ENCODE peak calls at places on chromosomes 7 and 10, in four cellular contexts. R is fibroblast of villous mesenchyme, C is GM10248, D is cardiac fibroblast. Y is an unnamed sample.

GRCh38 chr10:128337860-128338378 is 211.7 kb upstream of the MKI67 start:
- DNase-seq in R (no peak), C (no peak), D (no peak), Y (no peak)

GRCh38 chr10:71285180-71285545 is 33.9 kb upstream of the SLC29A3 start:
- DNase-seq in R (peak; percentile 37), C (peak; percentile 78), D (peak; percentile 42), Y (peak; percentile 84)

GRCh38 chr7:43592321-43592720 is 9.4 kb downstream of the STK17A start:
- DNase-seq in R (no peak), C (no peak), D (peak; percentile 30), Y (no peak)

GRCh38 chr10:11881477-11882417 is 58.6 kb downstream of the PROSER2 start:
- DNase-seq in R (no peak), C (no peak), D (peak; percentile 52), Y (no peak)

GRCh38 chr7:52584041-52584440 is 451.4 kb upstream of the POM121L12 start:
- DNase-seq in R (no peak), C (no peak), D (no peak), Y (no peak)

GRCh38 chr7:10706875-10707493 is 266.7 kb upstream of the PHF14 start:
- DNase-seq in R (no peak), C (peak; percentile 34), D (no peak), Y (peak; percentile 25)

GRCh38 chr7:100559127-100559526 is 14.6 kb downstream of the SAP25 start:
- DNase-seq in R (no peak), C (no peak), D (no peak), Y (no peak)

GRCh38 chr7:155941688-155942087 is 129.4 kb upstream of the SHH start:
- DNase-seq in R (no peak), C (no peak), D (no peak), Y (no peak)

GRCh38 chr7:52504546-52504945 is 530.9 kb upstream of the POM121L12 start:
- DNase-seq in R (no peak), C (no peak), D (no peak), Y (no peak)

GRCh38 chr10:60414877-60415585 is 25.4 kb upstream of the ANK3 start:
- DNase-seq in R (peak; percentile 72), C (no peak), D (peak; percentile 88), Y (no peak)

GRCh38 chr7:6407434-6407833 is 40.3 kb downstream of the DAGLB start:
- DNase-seq in R (no peak), C (no peak), D (no peak), Y (no peak)

DNA sequence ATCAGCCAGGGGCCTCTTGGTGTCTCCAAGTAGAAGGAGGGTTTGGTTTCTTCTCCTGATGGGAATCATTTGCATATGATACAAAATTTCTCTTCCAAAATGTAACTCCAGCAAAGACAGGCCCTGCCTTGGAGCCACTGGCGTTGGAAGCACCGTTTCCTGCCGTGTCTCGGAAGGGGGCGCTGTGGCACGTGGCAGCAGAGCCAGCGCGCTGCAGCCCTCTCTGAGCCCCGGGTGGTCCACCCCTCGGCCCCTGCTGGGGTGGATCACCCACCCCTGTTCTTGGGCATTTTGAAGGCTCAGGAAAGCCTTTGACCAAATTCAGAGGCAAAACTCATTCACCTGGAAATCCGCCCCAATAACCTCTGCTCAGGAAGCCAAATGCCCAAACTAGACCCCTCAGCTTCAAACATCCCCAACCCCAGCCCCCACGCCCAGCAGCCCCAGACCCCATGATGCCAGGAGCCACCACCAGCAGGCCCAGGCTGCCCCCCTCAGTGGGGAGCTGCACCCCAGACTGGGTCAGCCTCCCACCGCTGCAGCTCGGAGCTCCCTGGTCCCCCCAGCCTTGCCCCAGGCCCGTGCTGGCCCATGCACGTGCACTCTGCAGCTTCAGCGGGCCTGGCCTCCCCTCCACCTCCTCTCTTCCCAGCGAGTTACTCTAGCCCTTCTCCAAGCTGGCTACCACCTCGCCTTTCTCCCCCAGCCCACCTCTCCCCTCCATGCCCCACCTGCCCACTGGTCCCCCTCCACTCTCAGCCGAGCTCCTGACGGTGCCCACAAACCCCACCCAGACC is 29.5 kb upstream of the ELFN1 start:
- DNase-seq in R (no peak), C (no peak), D (no peak), Y (no peak)
- TF ChIP-seq CTCF in R (no peak), C (no peak), D (peak; percentile 9), Y (no peak)

GRCh38 chr7:151341357-151342101 is at the start of gene NUB1:
- DNase-seq in R (peak; percentile 89), C (peak; percentile 90), D (peak; percentile 86), Y (peak; percentile 91)
- TF ChIP-seq CTCF in R (no peak), C (no peak), D (no peak), Y (no peak)

GRCh38 chr7:142528608-142529408 is 220.5 kb upstream of the PRSS1 start:
- DNase-seq in R (no peak), C (no peak), D (no peak), Y (no peak)
- TF ChIP-seq CTCF in R (peak; percentile 12), C (no peak), D (no peak), Y (no peak)

GRCh38 chr7:24896031-24896433 is 83.9 kb downstream of the OSBPL3 start:
- DNase-seq in R (no peak), C (peak; percentile 75), D (no peak), Y (peak; percentile 75)
- TF ChIP-seq CTCF in R (no peak), C (no peak), D (no peak), Y (no peak)